ENCODE peak calls at places on chromosomes 7 and 10, in seven cellular contexts. T is left ventricle myocardium inferior; M is stimulated activated CD8-positive, alpha-beta memory T cell treated with anti-CD3 and anti-CD28 coated beads, Interleukin-15, amount 100 ng/mL, for 24 hours; V is NCI-H345; E is H4; Z is osteocyte; P is T1000. Y is an unnamed sample.

GRCh38 chr7:100604078-100604975 is 2.2 kb downstream of the PCOLCE start:
- DNase-seq in M (peak; percentile 41), P (no peak), V (peak; percentile 66), E (no peak), Z (peak; percentile 90), T (peak; percentile 85), Y (peak; percentile 67)

GRCh38 chr7:79610301-79610700 is 156.8 kb upstream of the MAGI2 start:
- DNase-seq in T (no peak), Z (no peak), V (no peak), E (no peak), M (no peak), P (no peak), Y (no peak)

GRCh38 chr7:157006205-157006747 is 4.2 kb downstream of the MNX1 start:
- DNase-seq in P (no peak), T (no peak), M (no peak), Z (no peak), V (no peak), E (no peak), Y (no peak)

GRCh38 chr7:20249924-20250323 is 32.7 kb upstream of the MACC1 start:
- DNase-seq in V (peak; percentile 20), P (no peak), Z (no peak), T (no peak), E (peak; percentile 68), M (no peak), Y (peak; percentile 94)

GRCh38 chr10:78335691-78336401 is 302.2 kb downstream of the RPS24 start:
- DNase-seq in Z (peak; percentile 54), V (no peak), P (no peak), E (no peak), M (no peak), T (peak; percentile 37), Y (peak; percentile 41)

GRCh38 chr10:43353495-43354324 is 17.7 kb upstream of the FXYD4 start:
- DNase-seq in V (peak; percentile 29), T (no peak), Z (no peak), M (no peak), E (no peak), P (no peak), Y (peak; percentile 69)

GRCh38 chr7:22675917-22676343 is 51.1 kb upstream of the IL6 start:
- DNase-seq in P (no peak), V (no peak), T (no peak), E (peak; percentile 84), M (no peak), Z (no peak), Y (no peak)

GRCh38 chr10:76998451-76998850 is 639.2 kb downstream of the KCNMA1 start:
- DNase-seq in Z (peak; percentile 90), P (no peak), E (no peak), T (no peak), V (no peak), M (no peak), Y (no peak)

GRCh38 chr10:103915794-103916193 is 2.2 kb downstream of the STN1 start:
- DNase-seq in Z (no peak), M (no peak), T (no peak), P (no peak), V (no peak), E (no peak), Y (no peak)

GRCh38 chr7:114662002-114662677 is 247.5 kb downstream of the FOXP2 start:
- DNase-seq in Z (no peak), E (no peak), M (no peak), P (no peak), V (no peak), T (no peak), Y (no peak)

GRCh38 chr7:79854621-79855020 is 280.0 kb upstream of the GNAI1 start:
- DNase-seq in P (no peak), Z (no peak), T (no peak), V (no peak), M (no peak), E (no peak), Y (no peak)

GRCh38 chr7:21916629-21917028 is 29.1 kb downstream of the CDCA7L start:
- DNase-seq in P (no peak), M (no peak), Z (no peak), V (no peak), E (no peak), T (no peak), Y (no peak)

GRCh38 chr10:31321396-31321941 is 2.5 kb downstream of the ZEB1 start:
- DNase-seq in Z (no peak), T (no peak), P (no peak), E (no peak), M (no peak), V (peak; percentile 22), Y (peak; percentile 29)

GRCh38 chr7:71733108-71733870 is 601.3 kb downstream of the GALNT17 start:
- DNase-seq in E (peak; percentile 71), T (peak; percentile 72), V (peak; percentile 44), P (peak; percentile 35), M (peak; percentile 48), Z (peak; percentile 91), Y (peak; percentile 65)